ENCODE peak calls at places on chromosomes 13 and 19, in six cellular contexts. L, Q, X, N, V and I are unnamed samples.

GRCh38 chr13:44432595-44432994 is 59.0 kb downstream of the SERP2 start:
- DNase-seq in L (no peak), Q (no peak), X (no peak), N (peak), V (no peak), I (no peak)

GRCh38 chr19:961866-962620 is 22.1 kb upstream of the WDR18 start:
- DNase-seq in L (no peak), Q (no peak), X (no peak), N (peak), V (no peak), I (no peak)

GRCh38 chr19:13169769-13170168 is 19.6 kb downstream of the IER2 start:
- DNase-seq in L (no peak), Q (no peak), X (no peak), N (peak), V (no peak), I (no peak)

GRCh38 chr13:94369862-94370491 is 109.5 kb downstream of the DCT start:
- DNase-seq in L (no peak), Q (no peak), X (peak), N (peak), V (no peak), I (no peak)

GRCh38 chr19:38543807-38544568 is 73.8 kb downstream of the MAP4K1 start:
- DNase-seq in L (peak), Q (no peak), X (peak), N (peak), V (peak), I (peak)

GRCh38 chr13:43629691-43630480 is 156.9 kb downstream of the ENOX1 start:
- DNase-seq in L (no peak), Q (no peak), X (no peak), N (peak), V (no peak), I (no peak)

GRCh38 chr13:44523176-44524017 is 52.7 kb downstream of the TSC22D1 start:
- DNase-seq in L (no peak), Q (no peak), X (no peak), N (peak), V (no peak), I (no peak)

GRCh38 chr13:32234914-32235313 is 80.2 kb downstream of the ZAR1L start:
- DNase-seq in L (no peak), Q (no peak), X (no peak), N (no peak), V (no peak), I (no peak)

GRCh38 chr13:91165758-91166157 is 181.7 kb upstream of the MIR17HG start:
- DNase-seq in L (no peak), Q (no peak), X (no peak), N (no peak), V (no peak), I (no peak)

GRCh38 chr19:39413903-39414608 is 1.6 kb downstream of the PLEKHG2 start:
- DNase-seq in L (no peak), Q (peak), X (peak), N (peak), V (no peak), I (peak)

GRCh38 chr19:13058951-13059660 is 43.6 kb downstream of the LYL1 start:
- DNase-seq in L (no peak), Q (no peak), X (no peak), N (no peak), V (no peak), I (no peak)

GRCh38 chr19:10419200-10419645 is 1.1 kb upstream of the PDE4A start:
- DNase-seq in L (no peak), Q (no peak), X (no peak), N (no peak), V (no peak), I (no peak)

GRCh38 chr13:41465215-41465907 is 8.0 kb downstream of the RGCC start:
- DNase-seq in L (no peak), Q (no peak), X (no peak), N (peak), V (peak), I (no peak)

GRCh38 chr19:53903055-53903680 is 5.9 kb upstream of the CACNG7 start:
- DNase-seq in L (no peak), Q (no peak), X (no peak), N (peak), V (no peak), I (no peak)

GRCh38 chr13:114070098-114070799 is 62.2 kb downstream of the RASA3 start:
- DNase-seq in L (peak), Q (peak), X (no peak), N (no peak), V (peak), I (peak)

GRCh38 chr19:54390942-54391577 is 24.2 kb upstream of the TTYH1 start:
- DNase-seq in L (no peak), Q (no peak), X (peak), N (peak), V (peak), I (no peak)

GRCh38 chr13:35874704-35875103 is 256.5 kb downstream of the DCLK1 start:
- DNase-seq in L (no peak), Q (peak), X (no peak), N (no peak), V (peak), I (no peak)

GRCh38 chr19:3479819-3480215 is 508 bp downstream of the SMIM24 start:
- DNase-seq in L (no peak), Q (no peak), X (no peak), N (no peak), V (no peak), I (no peak)

GRCh38 chr19:51107406-51108065 is 673 bp downstream of the CTU1 start:
- DNase-seq in L (no peak), Q (no peak), X (no peak), N (peak), V (no peak), I (no peak)

GRCh38 chr13:113742000-113742441 is 17.0 kb upstream of the TMEM255B start:
- DNase-seq in L (peak), Q (no peak), X (no peak), N (peak), V (no peak), I (no peak)

GRCh38 chr13:44278164-44278563 is 95.5 kb upstream of the SERP2 start:
- DNase-seq in L (no peak), Q (no peak), X (no peak), N (no peak), V (no peak), I (no peak)

GRCh38 chr13:33863390-33863789 is 45.4 kb downstream of the RFC3 start:
- DNase-seq in L (no peak), Q (no peak), X (no peak), N (no peak), V (no peak), I (no peak)

GRCh38 chr13:30705672-30706071 is 29.7 kb upstream of the ALOX5AP start:
- DNase-seq in L (no peak), Q (no peak), X (no peak), N (no peak), V (no peak), I (no peak)

GRCh38 chr13:74132152-74132767 is 1.9 kb downstream of the KLF12 start:
- DNase-seq in L (no peak), Q (no peak), X (no peak), N (peak), V (no peak), I (no peak)

GRCh38 chr13:52359534-52359933 is 46.4 kb downstream of the THSD1 start:
- DNase-seq in L (no peak), Q (no peak), X (no peak), N (peak), V (no peak), I (no peak)

GRCh38 chr13:103328899-103329298 is 262.7 kb upstream of the SLC10A2 start:
- DNase-seq in L (no peak), Q (no peak), X (no peak), N (no peak), V (no peak), I (no peak)

GRCh38 chr19:3760871-3761361 is 576 bp downstream of the APBA3 start:
- DNase-seq in L (no peak), Q (no peak), X (no peak), N (peak), V (no peak), I (no peak)

GRCh38 chr13:75091707-75092106 is 390.3 kb downstream of the TBC1D4 start:
- DNase-seq in L (no peak), Q (no peak), X (no peak), N (no peak), V (no peak), I (no peak)

GRCh38 chr13:62510906-62511655 is 1095.4 kb upstream of the PCDH20 start:
- DNase-seq in L (no peak), Q (no peak), X (no peak), N (no peak), V (no peak), I (no peak)

GRCh38 chr19:4504297-4504701 is 14.0 kb downstream of the PLIN4 start:
- DNase-seq in L (no peak), Q (no peak), X (peak), N (no peak), V (peak), I (peak)

GRCh38 chr13:66425741-66426140 is 804.4 kb downstream of the PCDH9 start:
- DNase-seq in L (no peak), Q (no peak), X (no peak), N (peak), V (no peak), I (no peak)

GRCh38 chr19:15185188-15185587 is 15.6 kb downstream of the NOTCH3 start:
- DNase-seq in L (no peak), Q (no peak), X (no peak), N (no peak), V (no peak), I (no peak)
- H3K27ac ChIP-seq in L (no peak), Q (no peak), X (no peak), N (no peak), V (no peak), I (no peak)

GRCh38 chr13:23696610-23697009 is 126.4 kb downstream of the TNFRSF19 start:
- DNase-seq in L (no peak), Q (no peak), X (no peak), N (peak), V (no peak), I (no peak)

GRCh38 chr13:23692816-23693215 is 122.6 kb downstream of the TNFRSF19 start:
- DNase-seq in L (no peak), Q (no peak), X (no peak), N (no peak), V (no peak), I (no peak)

GRCh38 chr13:23697772-23698313 is 127.6 kb downstream of the TNFRSF19 start:
- DNase-seq in L (no peak), Q (no peak), X (no peak), N (no peak), V (no peak), I (no peak)

GRCh38 chr13:23695196-23695595 is 125.0 kb downstream of the TNFRSF19 start:
- DNase-seq in L (no peak), Q (no peak), X (no peak), N (no peak), V (no peak), I (no peak)

DNA sequence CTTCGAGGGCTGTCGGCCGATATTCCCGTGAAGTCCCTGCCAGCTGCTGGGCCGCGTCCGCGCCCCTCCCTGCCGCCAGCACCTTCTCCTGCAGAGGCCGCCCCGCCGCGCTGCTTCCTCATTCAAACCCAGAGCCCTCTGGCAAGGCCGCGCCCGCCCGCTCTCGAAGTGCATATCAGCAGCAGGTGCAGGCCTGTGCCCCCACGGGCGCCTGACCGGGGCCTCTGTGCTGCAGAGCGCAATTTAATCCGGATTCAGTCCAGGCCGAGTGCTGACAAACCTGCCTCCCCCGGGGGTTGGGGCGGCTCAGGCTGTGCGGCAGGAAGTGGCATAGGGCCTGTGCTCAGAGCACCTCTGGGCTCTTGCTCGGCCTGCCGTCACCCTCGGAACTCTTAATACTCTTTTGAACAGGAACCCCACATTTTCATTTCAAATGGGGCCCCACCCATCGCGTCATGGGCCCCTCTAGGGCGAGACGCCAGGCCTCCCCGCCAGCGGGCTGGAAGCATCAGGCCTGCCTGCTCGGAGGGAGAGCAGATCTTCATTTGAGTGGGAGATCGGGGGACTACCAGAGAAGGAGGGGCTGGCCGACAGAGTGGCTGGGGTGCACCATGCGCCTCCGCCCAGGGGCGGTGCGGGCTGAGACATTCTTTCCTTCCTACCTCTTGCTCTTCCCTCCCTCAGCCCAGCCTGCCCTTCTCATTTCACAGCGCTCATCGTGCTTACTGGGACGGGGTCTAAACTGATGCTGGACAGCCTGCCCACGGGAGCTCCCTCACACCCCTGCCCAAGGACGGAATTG is 125.7 kb downstream of the TNFRSF19 start:
- DNase-seq in L (no peak), Q (no peak), X (no peak), N (no peak), V (no peak), I (no peak)
- TF ChIP-seq CTCF in L (no peak), Q (no peak), X (no peak), N (no peak), V (no peak), I (no peak)

DNA sequence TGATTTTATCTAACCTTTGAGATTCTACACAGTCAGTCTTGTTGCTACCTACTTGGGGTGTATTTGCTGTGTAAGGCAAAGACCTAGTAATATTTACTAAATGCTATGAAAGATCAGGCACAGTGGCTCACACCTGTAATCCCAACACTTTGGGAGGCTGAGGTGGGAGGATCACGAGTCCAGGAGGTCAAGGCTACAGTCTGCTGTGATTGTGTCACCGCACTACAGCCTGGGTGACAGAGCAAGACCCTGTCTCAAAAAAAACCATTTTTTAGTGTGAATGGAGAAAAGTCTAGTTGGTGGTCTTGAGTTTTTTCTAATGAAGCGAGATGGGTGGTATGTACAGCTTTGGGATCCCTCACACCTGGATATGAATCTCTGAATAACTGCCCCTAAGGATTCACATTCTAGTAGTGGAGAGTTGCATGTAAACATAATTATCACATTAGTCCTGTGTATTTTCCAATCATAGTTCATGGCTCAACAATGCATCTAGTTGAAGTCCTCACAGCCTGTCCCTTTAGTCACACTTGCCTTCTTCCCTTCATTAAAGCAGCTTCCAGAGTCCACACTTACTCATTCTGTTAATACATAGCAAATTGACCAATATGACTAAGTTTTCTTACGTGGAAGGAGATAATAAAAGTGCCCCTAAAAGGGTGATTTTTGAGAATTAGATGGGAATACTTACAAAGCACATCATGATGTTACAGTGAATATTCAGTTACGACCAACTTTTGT is 7.4 kb downstream of the RPL21 start:
- DNase-seq in L (no peak), Q (no peak), X (no peak), N (no peak), V (no peak), I (no peak)
- TF ChIP-seq POLR2A in L (no peak), Q (no peak), X (no peak), N (peak), V (no peak), I (no peak)

GRCh38 chr19:48569814-48570213 is 17.8 kb downstream of the SULT2B1 start:
- DNase-seq in L (no peak), Q (no peak), X (no peak), N (peak), V (no peak), I (no peak)
- H3K27ac ChIP-seq in L (no peak), Q (no peak), X (no peak), N (no peak), V (no peak), I (no peak)

DNA sequence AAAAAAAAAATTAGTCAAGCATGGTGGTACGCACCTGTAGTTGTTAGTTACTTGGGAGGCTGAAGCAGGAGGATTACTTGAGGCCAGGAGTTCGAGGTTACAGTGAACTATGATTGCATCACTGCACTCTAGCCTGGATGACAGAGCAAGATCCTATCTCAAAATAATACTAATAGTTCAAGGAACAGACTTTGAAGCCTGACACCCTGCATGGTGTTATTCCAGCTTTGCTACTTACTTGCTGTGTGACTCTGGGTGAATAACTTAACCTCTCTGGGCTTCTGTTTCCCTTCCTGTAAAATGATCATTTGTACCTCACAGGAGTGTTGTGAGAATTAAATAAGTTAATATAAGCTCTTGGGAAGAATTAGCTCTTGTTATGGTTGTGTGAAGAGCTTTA is 3.5 kb upstream of the FOSB start:
- DNase-seq in L (no peak), Q (no peak), X (no peak), N (no peak), V (no peak), I (no peak)
- TF ChIP-seq CTCF in L (no peak), Q (no peak), X (no peak), N (no peak), V (no peak), I (no peak)

GRCh38 chr19:36772341-36773222 is at the start of gene ZNF850:
- DNase-seq in L (peak), Q (peak), X (peak), N (peak), V (peak), I (peak)
- TF ChIP-seq POLR2A in L (peak), Q (no peak), X (no peak), N (no peak), V (peak), I (no peak)

GRCh38 chr19:7918615-7919421 is 1.3 kb upstream of the SNAPC2 start:
- DNase-seq in L (peak), Q (no peak), X (no peak), N (no peak), V (no peak), I (no peak)
- H3K27ac ChIP-seq in L (peak), Q (no peak), X (no peak), N (no peak), V (no peak), I (peak)

DNA sequence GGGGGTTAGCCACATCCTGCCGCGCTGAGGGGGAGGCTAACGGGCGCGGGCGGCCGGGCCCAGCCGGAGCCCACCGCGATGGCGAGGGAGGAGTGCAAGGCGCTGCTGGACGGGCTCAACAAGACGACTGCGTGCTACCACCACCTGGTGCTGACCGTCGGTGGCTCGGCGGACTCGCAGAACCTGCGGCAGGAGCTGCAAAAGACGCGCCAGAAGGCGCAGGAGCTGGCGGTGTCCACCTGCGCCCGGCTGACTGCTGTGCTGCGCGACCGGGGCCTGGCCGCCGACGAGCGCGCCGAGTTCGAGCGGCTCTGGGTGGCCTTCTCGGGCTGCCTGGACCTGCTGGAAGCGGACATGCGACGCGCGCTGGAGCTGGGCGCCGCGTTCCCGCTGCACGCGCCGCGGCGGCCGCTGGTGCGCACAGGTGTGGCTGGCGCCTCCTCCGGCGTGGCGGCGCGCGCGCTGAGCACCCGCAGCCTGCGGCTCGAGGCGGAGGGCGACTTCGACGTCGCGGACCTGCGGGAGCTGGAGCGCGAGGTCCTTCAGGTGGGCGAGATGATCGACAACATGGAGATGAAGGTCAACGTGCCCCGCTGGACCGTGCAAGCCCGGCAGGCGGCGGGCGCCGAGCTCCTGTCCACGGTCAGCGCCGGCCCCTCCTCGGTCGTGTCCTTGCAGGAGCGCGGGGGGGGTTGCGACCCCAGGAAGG is 692 bp downstream of the RGS9BP start:
- DNase-seq in L (peak), Q (no peak), X (no peak), N (no peak), V (no peak), I (no peak)
- TF ChIP-seq CTCF in L (no peak), Q (no peak), X (no peak), N (no peak), V (no peak), I (no peak)

DNA sequence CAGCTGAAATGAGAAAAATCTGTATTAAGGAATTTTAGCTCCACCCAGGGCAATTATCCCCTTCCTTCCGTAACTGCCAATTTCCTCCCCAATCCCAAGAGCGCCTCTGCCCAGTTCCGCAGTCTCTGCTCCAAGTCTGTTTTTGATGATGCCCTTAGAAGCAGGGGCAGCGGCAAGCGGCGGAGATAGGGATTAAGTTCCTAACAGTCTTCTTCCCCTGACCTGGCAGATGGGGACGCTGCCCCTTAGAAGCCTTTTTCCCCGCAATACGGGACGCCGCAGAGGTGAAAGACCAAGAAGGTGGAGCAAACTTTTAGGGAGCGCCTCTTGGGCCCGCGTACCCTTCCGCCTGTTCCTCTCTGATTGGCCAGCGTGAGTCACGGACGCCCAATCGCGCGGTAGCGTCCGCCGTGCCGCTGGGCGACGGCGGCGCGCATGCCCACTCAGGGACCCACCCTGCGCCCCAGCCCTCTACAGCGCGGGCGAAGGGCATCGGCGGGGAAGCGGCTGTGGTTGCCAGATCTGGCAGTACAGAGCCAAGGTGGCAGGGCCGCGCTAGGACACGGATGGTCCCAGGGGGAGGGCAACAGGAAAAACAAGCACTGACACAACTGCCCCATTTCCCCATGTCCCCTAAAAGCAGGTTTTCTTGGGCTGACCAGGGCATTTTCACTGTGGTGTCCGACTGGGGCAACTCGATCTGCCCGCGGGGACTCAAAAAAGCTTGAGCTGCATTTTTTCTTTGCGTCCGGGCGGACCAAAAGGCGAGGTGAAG is 825 bp upstream of the TDRD3 start:
- DNase-seq in L (peak), Q (peak), X (peak), N (peak), V (peak), I (peak)
- TF ChIP-seq POLR2A in L (peak), Q (peak), X (peak), N (no peak), V (peak), I (peak)